ENCODE peak calls at places on chromosomes 7 and 10, in five cellular contexts. J is PC-9, Q is hepatocyte, D is mammary epithelial cell, Y is Peyer's patch. A is an unnamed sample.

GRCh38 chr10:105921348-105921747 is 1243.2 kb downstream of the SORCS1 start:
- DNase-seq in D (no peak), Y (no peak), J (no peak), Q (no peak), A (no peak)

GRCh38 chr7:26664735-26665420 is 199.5 kb downstream of the SKAP2 start:
- DNase-seq in J (peak; percentile 65), D (peak; percentile 44), Q (peak; percentile 13), Y (no peak), A (peak; percentile 22)

GRCh38 chr7:21945374-21946227 is at the start of gene CDCA7L:
- DNase-seq in Q (peak; percentile 73), J (peak; percentile 95), D (peak; percentile 81), Y (peak; percentile 84), A (peak; percentile 88)

GRCh38 chr7:28093617-28094232 is 86.9 kb downstream of the JAZF1 start:
- DNase-seq in J (peak; percentile 88), D (peak; percentile 49), Y (peak; percentile 50), Q (peak; percentile 75), A (peak; percentile 69)

GRCh38 chr7:109059089-109059488 is 489.4 kb downstream of the DNAJB9 start:
- DNase-seq in D (no peak), Y (no peak), J (no peak), Q (no peak), A (no peak)

GRCh38 chr10:52939894-52940293 is 167.3 kb upstream of the MBL2 start:
- DNase-seq in Q (no peak), Y (no peak), D (no peak), J (no peak), A (no peak)

GRCh38 chr10:100519321-100520051 is at the start of gene SEC31B:
- DNase-seq in J (no peak), Y (no peak), Q (peak; percentile 66), D (no peak), A (no peak)

GRCh38 chr7:109282726-109283125 is 713.1 kb downstream of the DNAJB9 start:
- DNase-seq in J (no peak), D (no peak), Y (no peak), Q (peak; percentile 8), A (no peak)

GRCh38 chr7:79461660-79462059 is 8.2 kb upstream of the MAGI2 start:
- DNase-seq in D (peak; percentile 75), Y (no peak), J (no peak), Q (peak; percentile 55), A (no peak)

GRCh38 chr10:53827261-53827660 is 973.8 kb downstream of the PCDH15 start:
- DNase-seq in Y (no peak), D (no peak), J (no peak), Q (no peak), A (no peak)

GRCh38 chr7:47328392-47329319 is 253.3 kb downstream of the TNS3 start:
- DNase-seq in J (no peak), Y (no peak), Q (no peak), D (no peak), A (no peak)

GRCh38 chr7:11193131-11193867 is 219.6 kb downstream of the PHF14 start:
- DNase-seq in D (peak; percentile 9), J (no peak), Q (peak; percentile 20), Y (no peak), A (no peak)

GRCh38 chr7:30225863-30226361 is 58.5 kb upstream of the ZNRF2 start:
- DNase-seq in J (peak; percentile 84), Y (peak; percentile 63), Q (peak; percentile 60), D (peak; percentile 97), A (no peak)

GRCh38 chr10:77890097-77890496 is 36.5 kb downstream of the DLG5 start:
- DNase-seq in J (no peak), D (no peak), Q (no peak), Y (no peak), A (no peak)

GRCh38 chr7:2451171-2452073 is 24.8 kb downstream of the GRIFIN start:
- DNase-seq in Q (peak; percentile 87), Y (peak; percentile 78), J (peak; percentile 95), D (peak; percentile 48), A (peak; percentile 76)

GRCh38 chr10:131725736-131726459 is 174.9 kb upstream of the PPP2R2D start:
- DNase-seq in Y (no peak), Q (no peak), D (no peak), J (no peak), A (no peak)

GRCh38 chr7:28666144-28666543 is 253.8 kb downstream of the CREB5 start:
- DNase-seq in Q (no peak), D (peak; percentile 97), Y (no peak), J (no peak), A (no peak)

GRCh38 chr10:102669206-102670064 is 25.2 kb downstream of the TRIM8 start:
- DNase-seq in J (peak; percentile 61), Y (no peak), Q (peak; percentile 61), D (peak; percentile 47), A (no peak)

GRCh38 chr7:131546583-131547111 is 9.8 kb downstream of the PODXL start:
- DNase-seq in J (peak; percentile 39), Q (no peak), D (no peak), Y (no peak), A (peak; percentile 81)

GRCh38 chr7:2729893-2730716 is 42.1 kb downstream of the AMZ1 start:
- DNase-seq in Q (no peak), Y (peak; percentile 16), J (no peak), D (no peak), A (no peak)

GRCh38 chr7:75578081-75578480 is 86.0 kb downstream of the SPDYE5 start:
- DNase-seq in Q (no peak), D (no peak), Y (no peak), J (no peak), A (no peak)

GRCh38 chr10:95183451-95184230 is 10.4 kb upstream of the ACSM6 start:
- DNase-seq in D (peak; percentile 70), Q (peak; percentile 93), Y (peak; percentile 82), J (peak; percentile 78), A (peak; percentile 57)

GRCh38 chr7:134854816-134855215 is 75.4 kb downstream of the CALD1 start:
- DNase-seq in D (no peak), Y (no peak), J (no peak), Q (no peak), A (peak; percentile 93)

DNA sequence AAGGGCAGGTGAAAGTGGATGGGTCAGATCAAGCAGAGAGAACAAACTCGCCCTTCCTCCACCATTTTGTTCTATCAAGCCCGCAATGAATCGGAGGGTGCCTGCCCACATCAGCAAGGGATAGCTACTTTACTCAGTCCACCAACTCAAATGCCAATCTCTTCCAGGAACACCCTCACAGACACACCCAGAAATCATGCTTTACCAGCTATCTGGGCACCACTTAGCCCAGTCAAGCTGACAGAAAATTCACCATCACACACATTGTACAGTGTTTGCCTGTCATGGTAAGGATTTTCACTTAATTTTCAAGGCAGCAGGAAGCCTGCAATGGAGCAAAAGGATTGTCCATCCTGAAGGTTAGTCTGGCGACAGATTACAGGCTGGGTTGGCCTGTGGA is 75.2 kb downstream of the FAM107B start:
- DNase-seq in J (no peak), Y (no peak), D (no peak), Q (no peak), A (no peak)
- H3K4me3 ChIP-seq in J (no peak overlapping the region), Y (no peak overlapping the region), D (no peak overlapping the region), Q (no peak overlapping the region), A (no peak overlapping the region)

DNA sequence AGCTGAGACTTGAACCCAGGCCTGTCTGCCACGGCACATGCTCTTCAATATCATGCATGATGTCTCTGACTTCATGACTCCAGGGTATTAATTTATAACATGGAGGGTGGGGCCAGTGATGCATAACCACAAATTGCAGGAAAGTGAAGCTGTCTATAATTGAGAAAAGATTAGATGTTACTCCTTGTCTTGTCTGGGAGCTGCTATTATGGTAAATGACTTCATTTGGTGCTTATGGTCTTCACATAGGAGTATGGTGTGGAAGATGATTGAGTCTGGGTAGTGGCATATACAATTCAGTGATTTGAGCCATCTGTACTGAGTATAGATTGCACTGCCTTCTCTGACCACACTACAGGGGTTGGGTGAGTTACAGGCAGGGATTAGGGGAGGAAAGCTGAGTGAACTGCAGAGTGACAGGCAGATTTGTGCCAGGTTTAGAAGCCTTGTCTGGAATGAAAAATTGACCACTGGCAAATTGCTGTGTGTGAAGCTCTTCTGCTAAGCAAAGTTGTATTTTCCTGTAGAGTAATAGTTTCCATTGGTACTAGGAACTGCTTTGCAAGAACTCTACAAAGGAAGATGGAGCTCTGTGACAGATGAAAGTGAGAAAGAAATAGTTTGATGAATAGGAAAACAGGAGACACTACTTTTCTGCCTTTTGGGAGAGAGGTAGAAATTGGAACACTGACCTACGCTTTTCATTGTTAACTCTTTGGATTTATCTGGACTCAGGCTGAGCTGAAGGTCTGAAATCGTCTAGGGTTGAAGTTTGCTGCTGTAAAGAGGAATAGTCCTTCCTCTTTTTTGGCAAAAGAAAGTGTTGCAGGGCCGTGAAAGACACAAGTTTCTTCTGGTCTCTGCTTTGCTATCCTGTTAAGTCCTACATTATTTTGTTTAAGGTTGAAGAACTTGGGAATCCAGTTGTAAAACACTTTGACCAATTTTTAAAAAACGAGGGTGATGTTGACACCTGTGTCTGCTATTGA is 2.7 kb downstream of the SND1 start:
- DNase-seq in J (no peak), D (peak; percentile 10), Q (no peak), Y (no peak), A (peak; percentile 18)
- H3K27ac ChIP-seq in J (no peak overlapping the region), D (no peak overlapping the region), Q (no peak overlapping the region), Y (no peak overlapping the region), A (no peak overlapping the region)

DNA sequence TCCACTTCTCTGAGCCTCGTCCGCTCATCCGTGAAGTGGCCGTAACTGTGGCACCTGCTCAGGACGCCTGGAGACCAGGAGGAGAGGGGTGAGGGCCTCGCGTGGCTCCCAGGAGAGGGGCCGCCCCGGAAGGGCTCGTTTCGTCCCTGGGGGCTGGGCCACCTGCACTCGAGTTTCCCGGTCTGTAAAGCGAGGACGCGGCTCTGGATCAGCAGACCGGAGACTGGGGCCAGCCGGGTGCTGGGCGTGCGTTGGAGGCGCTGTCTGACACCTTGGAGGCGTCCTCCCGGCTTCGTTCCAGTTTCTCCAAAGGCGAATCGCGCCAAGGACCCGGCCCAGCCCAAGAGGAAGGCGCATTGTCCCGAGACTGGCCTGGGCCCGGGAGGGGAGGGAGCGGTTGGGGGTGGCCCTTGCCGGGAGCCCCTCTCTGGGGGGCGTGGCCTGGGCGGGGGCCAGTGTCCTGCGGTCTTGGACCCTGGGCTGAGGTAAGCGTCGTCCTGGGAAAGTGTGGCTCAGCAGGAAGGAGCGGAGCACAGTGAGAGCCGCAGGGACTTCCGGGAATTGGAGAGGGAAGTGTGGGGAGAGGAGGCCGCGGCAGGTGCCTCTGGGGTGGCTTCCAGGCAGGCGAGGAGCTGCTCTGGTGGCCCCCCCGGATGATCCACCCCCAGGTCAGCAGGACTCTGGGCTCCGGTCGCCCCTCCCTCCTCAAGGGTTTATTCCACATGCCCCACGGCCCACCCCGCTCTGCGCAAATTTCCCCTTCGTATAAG is 89.7 kb downstream of the FOXL3 start:
- DNase-seq in D (no peak), Q (no peak), J (no peak), Y (no peak), A (no peak)
- H3K4me3 ChIP-seq in D (no peak overlapping the region), Q (no peak overlapping the region), J (no peak overlapping the region), Y (peak overlapping the region; percentile 37), A (no peak overlapping the region)

GRCh38 chr7:140673770-140674155 is 1.0 kb downstream of the ADCK2 start:
- DNase-seq in Y (peak; percentile 30), Q (no peak), D (no peak), J (no peak), A (no peak)
- H3K27ac ChIP-seq in Y (peak overlapping the region; percentile 91), Q (peak overlapping the region; percentile 80), D (no peak overlapping the region), J (no peak overlapping the region), A (no peak overlapping the region)

GRCh38 chr7:23093546-23093945 is 12.0 kb upstream of the KLHL7 start:
- DNase-seq in D (peak; percentile 88), Q (no peak), J (no peak), Y (no peak), A (no peak)
- H3K4me3 ChIP-seq in D (no peak overlapping the region), Q (no peak overlapping the region), J (no peak overlapping the region), Y (no peak overlapping the region), A (no peak overlapping the region)

A was measured in A673.